ENCODE peak calls at places on chromosomes 2 and 18, in seven cellular contexts. O is cardiac fibroblast, J is mucosa of descending colon, K is body of pancreas, N is right cardiac atrium, P is vagina, M is uterus. T is an unnamed sample.
A peak's percentile ranks its signal among the peaks of the same experiment; 100 is the strongest.

GRCh38 chr2:144553379-144553778 is 33.5 kb upstream of the ZEB2 start:
- DNase-seq in P (no peak), K (no peak), J (no peak), N (no peak), M (no peak), O (peak; percentile 80), T (no peak)

GRCh38 chr2:98900721-98901120 is 35.3 kb downstream of the CRACDL start:
- DNase-seq in K (no peak), O (no peak), N (no peak), J (no peak), P (peak; percentile 72), M (no peak), T (no peak)

GRCh38 chr2:168613510-168613909 is 157.4 kb downstream of the CERS6 start:
- DNase-seq in J (no peak), O (no peak), N (no peak), P (no peak), M (no peak), K (no peak), T (no peak)

GRCh38 chr18:5534845-5535244 is 9.0 kb downstream of the EPB41L3 start:
- DNase-seq in O (no peak), N (no peak), J (no peak), K (no peak), P (no peak), M (no peak), T (no peak)

GRCh38 chr2:240232961-240233890 is 92.8 kb upstream of the OTOS start:
- DNase-seq in N (peak; percentile 86), P (no peak), M (peak; percentile 85), K (peak; percentile 94), J (peak; percentile 80), O (peak; percentile 91), T (peak; percentile 78)

GRCh38 chr2:98240796-98241398 is 105.4 kb upstream of the CNGA3 start:
- DNase-seq in J (no peak), M (no peak), K (no peak), O (no peak), P (no peak), N (no peak), T (no peak)

GRCh38 chr18:21458322-21458721 is 142.2 kb downstream of the ESCO1 start:
- DNase-seq in M (no peak), K (no peak), P (no peak), O (no peak), N (peak; percentile 29), J (no peak), T (no peak)

GRCh38 chr2:168801961-168802824 is at the start of gene NOSTRIN:
- DNase-seq in P (no peak), K (peak; percentile 81), O (peak; percentile 81), N (peak; percentile 52), J (peak; percentile 90), M (no peak), T (peak; percentile 93)

GRCh38 chr2:191109888-191110287 is 40.9 kb downstream of the STAT4 start:
- DNase-seq in O (no peak), M (no peak), N (no peak), K (no peak), J (no peak), P (no peak), T (no peak)

GRCh38 chr18:29780814-29781213 is 1261.7 kb downstream of the DSC3 start:
- DNase-seq in J (no peak), N (no peak), M (no peak), O (no peak), P (no peak), K (no peak), T (no peak)

GRCh38 chr2:33521791-33522281 is 45.4 kb downstream of the RASGRP3 start:
- DNase-seq in P (no peak), J (no peak), K (no peak), N (peak; percentile 29), M (peak; percentile 25), O (peak; percentile 88), T (no peak)

GRCh38 chr2:201451330-201452057 is at the start of the genes STRADB and TRAK2:
- DNase-seq in K (peak; percentile 96), P (peak; percentile 96), M (peak; percentile 93), N (peak; percentile 97), J (peak; percentile 95), O (peak; percentile 96), T (peak; percentile 96)

GRCh38 chr18:67425724-67426123 is 90.8 kb downstream of the DSEL start:
- DNase-seq in J (no peak), N (no peak), P (no peak), O (peak; percentile 85), K (no peak), M (no peak), T (no peak)

GRCh38 chr2:36356199-36356989 is 816 bp downstream of the CRIM1 start:
- DNase-seq in O (peak; percentile 51), K (peak; percentile 44), M (peak; percentile 44), N (peak; percentile 64), J (peak; percentile 56), P (no peak), T (no peak)

GRCh38 chr2:164746713-164747112 is 94.9 kb downstream of the COBLL1 start:
- DNase-seq in P (no peak), K (no peak), J (no peak), O (no peak), N (no peak), M (no peak), T (no peak)

GRCh38 chr2:181678033-181678586 is 2.2 kb downstream of the NEUROD1 start:
- DNase-seq in N (peak; percentile 60), O (peak; percentile 83), M (peak; percentile 20), P (no peak), K (peak; percentile 76), J (peak; percentile 79), T (peak; percentile 56)

GRCh38 chr2:184067502-184067901 is 530.8 kb upstream of the ZNF804A start:
- DNase-seq in K (no peak), N (no peak), O (no peak), J (peak; percentile 8), P (no peak), M (no peak), T (no peak)

GRCh38 chr2:231187736-231188505 is 10.5 kb upstream of the ARMC9 start:
- DNase-seq in N (peak; percentile 89), M (no peak), O (peak; percentile 98), P (no peak), K (peak; percentile 68), J (no peak), T (no peak)

GRCh38 chr2:200602584-200602983 is 16.8 kb downstream of the AOX1 start:
- DNase-seq in P (no peak), M (no peak), O (no peak), J (no peak), N (no peak), K (no peak), T (no peak)

GRCh38 chr2:95232232-95232631 is 24.9 kb downstream of the ZNF892 start:
- DNase-seq in K (no peak), O (no peak), N (no peak), M (no peak), P (no peak), J (no peak), T (no peak)

GRCh38 chr18:78178812-78179211 is 800.8 kb upstream of the SALL3 start:
- DNase-seq in P (no peak), O (no peak), N (no peak), J (peak; percentile 57), M (no peak), K (no peak), T (no peak)
- H3K4me3 ChIP-seq in P (no peak overlapping the region), O (no peak overlapping the region), N (no peak overlapping the region), J (no peak overlapping the region), M (no peak overlapping the region), K (no peak overlapping the region), T (no peak overlapping the region)

GRCh38 chr2:67798536-67799160 is 264.2 kb downstream of the C1D start:
- DNase-seq in N (no peak), P (no peak), K (no peak), O (no peak), J (no peak), M (no peak), T (no peak)
- H3K4me3 ChIP-seq in N (no peak overlapping the region), P (no peak overlapping the region), K (no peak overlapping the region), O (no peak overlapping the region), J (no peak overlapping the region), M (no peak overlapping the region), T (no peak overlapping the region)

GRCh38 chr2:20674974-20675679 is 8.2 kb downstream of the GDF7 start:
- DNase-seq in P (no peak), K (no peak), M (peak; percentile 83), O (peak; percentile 84), N (peak; percentile 72), J (no peak), T (no peak)
- H3K4me3 ChIP-seq in P (peak overlapping the region; percentile 29), K (no peak overlapping the region), M (no peak overlapping the region), O (no peak overlapping the region), N (no peak overlapping the region), J (no peak overlapping the region), T (no peak overlapping the region)

GRCh38 chr18:35525795-35526475 is 28.2 kb upstream of the INO80C start:
- DNase-seq in O (no peak), K (no peak), N (no peak), J (no peak), P (no peak), M (peak; percentile 30), T (no peak)
- H3K4me3 ChIP-seq in O (no peak overlapping the region), K (no peak overlapping the region), N (peak overlapping the region; percentile 14), J (no peak overlapping the region), P (no peak overlapping the region), M (no peak overlapping the region), T (no peak overlapping the region)

DNA sequence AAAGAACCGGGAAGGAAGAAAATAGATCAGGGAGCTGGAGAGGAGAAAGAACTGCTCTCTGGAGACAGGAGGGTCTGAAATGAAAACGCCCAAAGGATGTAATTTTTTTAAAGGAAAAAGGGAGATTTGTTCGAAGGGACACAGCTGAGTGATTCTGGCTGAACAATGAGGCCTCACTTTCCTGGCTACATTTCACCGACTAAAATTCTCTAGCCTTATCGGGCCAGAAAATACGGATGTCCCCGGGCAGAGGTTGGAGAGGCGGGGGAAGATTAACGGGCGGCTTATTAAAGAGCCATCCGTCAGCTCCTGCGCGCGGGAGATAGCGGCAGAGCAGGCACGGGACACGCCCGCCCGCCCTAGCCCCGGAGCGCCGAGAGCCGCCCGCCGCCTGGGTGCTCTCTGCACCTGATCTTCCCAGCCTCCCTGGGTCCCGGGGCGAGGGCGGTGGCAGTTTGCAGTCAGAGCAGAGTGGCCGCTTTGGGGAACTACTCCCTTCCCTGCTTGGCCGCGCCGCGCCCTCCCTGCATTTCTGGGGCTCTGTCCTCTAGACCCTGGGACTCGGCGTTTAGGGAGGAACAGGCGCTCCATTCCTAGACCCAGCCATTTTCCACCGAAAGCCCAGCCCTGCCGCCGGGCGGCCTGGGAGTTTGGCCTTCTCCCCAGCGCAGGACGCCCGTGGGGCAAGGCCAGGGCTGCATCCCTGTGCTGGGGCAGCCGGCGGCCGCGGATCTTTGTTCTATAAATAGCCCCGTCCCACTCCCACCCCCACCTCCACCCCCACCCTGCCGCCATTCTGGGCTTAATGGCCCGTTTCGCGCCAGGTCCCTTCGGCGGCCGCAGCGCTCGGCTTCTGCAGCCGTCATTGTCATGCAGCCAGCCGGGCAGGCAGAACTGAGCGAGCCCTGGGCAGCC is 6.5 kb downstream of the GAD1 start:
- DNase-seq in J (no peak), O (no peak), P (no peak), N (no peak), M (no peak), K (no peak), T (no peak)
- H3K4me3 ChIP-seq in J (no peak overlapping the region), O (no peak overlapping the region), P (peak overlapping the region; percentile 38), N (peak overlapping the region; percentile 51), M (peak overlapping the region; percentile 14), K (no peak overlapping the region), T (peak overlapping the region; percentile 13)

GRCh38 chr2:128235581-128235980 is 83.1 kb downstream of the HS6ST1 start:
- DNase-seq in N (no peak), O (no peak), P (peak; percentile 40), K (no peak), J (no peak), M (no peak), T (no peak)
- H3K4me3 ChIP-seq in N (no peak overlapping the region), O (no peak overlapping the region), P (no peak overlapping the region), K (no peak overlapping the region), J (no peak overlapping the region), M (no peak overlapping the region), T (no peak overlapping the region)

GRCh38 chr2:147511491-147511948 is 333.3 kb upstream of the ACVR2A start:
- DNase-seq in J (no peak), P (no peak), N (peak; percentile 65), K (peak; percentile 41), M (peak; percentile 68), O (peak; percentile 69), T (no peak)
- H3K4me3 ChIP-seq in J (no peak overlapping the region), P (no peak overlapping the region), N (no peak overlapping the region), K (no peak overlapping the region), M (peak overlapping the region; percentile 3), O (no peak overlapping the region), T (no peak overlapping the region)